ENCODE peak calls at places on chromosome 21, in six cellular contexts. K, M, X, U, V and I are unnamed samples.
A peak's percentile ranks its signal among the peaks of the same experiment; 100 is the strongest.

GRCh38 chr21:29378814-29379213 is 80.1 kb downstream of the BACH1 start:
- DNase-seq in K (no peak), M (no peak), X (no peak), U (no peak), V (no peak), I (no peak)

GRCh38 chr21:28253378-28253777 is 739.3 kb downstream of the LTN1 start:
- DNase-seq in K (no peak), M (no peak), X (no peak), U (no peak), V (no peak), I (no peak)

GRCh38 chr21:39863111-39863510 is 4.1 kb upstream of the PCP4 start:
- DNase-seq in K (no peak), M (no peak), X (no peak), U (no peak), V (peak; percentile 90), I (no peak)

GRCh38 chr21:46194374-46195334 is 10.4 kb upstream of the SPATC1L start:
- DNase-seq in K (no peak), M (no peak), X (no peak), U (no peak), V (no peak), I (no peak)

GRCh38 chr21:37563641-37564340 is 197.2 kb downstream of the DYRK1A start:
- DNase-seq in K (peak; percentile 89), M (peak; percentile 96), X (peak; percentile 88), U (peak; percentile 28), V (peak; percentile 92), I (peak; percentile 76)

GRCh38 chr21:45620201-45620600 is 23.3 kb upstream of the PCBP3 start:
- DNase-seq in K (no peak), M (no peak), X (no peak), U (no peak), V (no peak), I (no peak)

GRCh38 chr21:44382536-44382935 is 29.1 kb downstream of the TRPM2 start:
- DNase-seq in K (no peak), M (no peak), X (no peak), U (no peak), V (no peak), I (no peak)

GRCh38 chr21:16455978-16456377 is 726.2 kb downstream of the USP25 start:
- DNase-seq in K (no peak), M (no peak), X (peak; percentile 60), U (no peak), V (no peak), I (no peak)

GRCh38 chr21:38310619-38311018 is 53.8 kb downstream of the KCNJ15 start:
- DNase-seq in K (no peak), M (no peak), X (no peak), U (no peak), V (no peak), I (no peak)

GRCh38 chr21:27423073-27423472 is 456.2 kb upstream of the ADAMTS5 start:
- DNase-seq in K (no peak), M (no peak), X (no peak), U (no peak), V (no peak), I (no peak)

GRCh38 chr21:17371470-17371869 is 141.4 kb upstream of the CXADR start:
- DNase-seq in K (no peak), M (no peak), X (no peak), U (no peak), V (no peak), I (no peak)

GRCh38 chr21:46304955-46305354 is 18.7 kb downstream of the C21orf58 start:
- DNase-seq in K (no peak), M (no peak), X (peak; percentile 18), U (no peak), V (no peak), I (no peak)

GRCh38 chr21:42669069-42669468 is 15.6 kb downstream of the PDE9A start:
- DNase-seq in K (no peak), M (no peak), X (no peak), U (no peak), V (no peak), I (no peak)

GRCh38 chr21:45427331-45428271 is 22.6 kb downstream of the COL18A1 start:
- DNase-seq in K (no peak), M (no peak), X (no peak), U (no peak), V (no peak), I (peak; percentile 48)

GRCh38 chr21:38170283-38170682 is 86.5 kb upstream of the KCNJ15 start:
- DNase-seq in K (peak; percentile 18), M (no peak), X (no peak), U (no peak), V (no peak), I (no peak)

GRCh38 chr21:16457498-16457897 is 727.7 kb downstream of the USP25 start:
- DNase-seq in K (no peak), M (no peak), X (no peak), U (no peak), V (no peak), I (no peak)

GRCh38 chr21:39118061-39118460 is 65.2 kb downstream of the PSMG1 start:
- DNase-seq in K (no peak), M (no peak), X (no peak), U (no peak), V (no peak), I (no peak)